ENCODE peak calls at places on chromosomes 11 and 22, in eight cellular contexts. One of them, this sample, is unnamed.

GRCh38 chr11:63518548-63518947 is 12.7 kb downstream of the LGALS12 start:
- DNase-seq in cardiac muscle cell: peak
- DNase-seq in upper lobe of right lung: no peak
- DNase-seq in Panc1: no peak
- DNase-seq in lower leg skin: no peak
- DNase-seq in colonic mucosa: no peak
- DNase-seq in Peyer's patch: no peak
- DNase-seq in fibroblast of pulmonary artery: peak
- DNase-seq in this sample: peak

GRCh38 chr11:129295746-129296145 is 79.9 kb upstream of the BARX2 start:
- DNase-seq in cardiac muscle cell: peak
- DNase-seq in upper lobe of right lung: no peak
- DNase-seq in Panc1: no peak
- DNase-seq in lower leg skin: no peak
- DNase-seq in colonic mucosa: no peak
- DNase-seq in Peyer's patch: no peak
- DNase-seq in fibroblast of pulmonary artery: peak
- DNase-seq in this sample: peak

GRCh38 chr11:18280438-18281046 is 14.5 kb downstream of the SAA1 start:
- DNase-seq in cardiac muscle cell: no peak
- DNase-seq in upper lobe of right lung: no peak
- DNase-seq in Panc1: no peak
- DNase-seq in lower leg skin: no peak
- DNase-seq in colonic mucosa: no peak
- DNase-seq in Peyer's patch: no peak
- DNase-seq in fibroblast of pulmonary artery: no peak
- DNase-seq in this sample: no peak

GRCh38 chr11:123684601-123685000 is 30.2 kb upstream of the SCN3B start:
- DNase-seq in cardiac muscle cell: no peak
- DNase-seq in upper lobe of right lung: no peak
- DNase-seq in Panc1: no peak
- DNase-seq in lower leg skin: no peak
- DNase-seq in colonic mucosa: no peak
- DNase-seq in Peyer's patch: no peak
- DNase-seq in fibroblast of pulmonary artery: no peak
- DNase-seq in this sample: no peak

GRCh38 chr22:50072167-50072555 is 13.1 kb downstream of the MLC1 start:
- DNase-seq in cardiac muscle cell: no peak
- DNase-seq in upper lobe of right lung: no peak
- DNase-seq in Panc1: no peak
- DNase-seq in lower leg skin: no peak
- DNase-seq in colonic mucosa: no peak
- DNase-seq in Peyer's patch: no peak
- DNase-seq in fibroblast of pulmonary artery: no peak
- DNase-seq in this sample: no peak

GRCh38 chr11:72405009-72405408 is 29.3 kb downstream of the CLPB start:
- DNase-seq in cardiac muscle cell: no peak
- DNase-seq in upper lobe of right lung: no peak
- DNase-seq in Panc1: no peak
- DNase-seq in lower leg skin: no peak
- DNase-seq in colonic mucosa: no peak
- DNase-seq in Peyer's patch: no peak
- DNase-seq in fibroblast of pulmonary artery: no peak
- DNase-seq in this sample: no peak

GRCh38 chr11:15505155-15505554 is 390.4 kb downstream of the INSC start:
- DNase-seq in cardiac muscle cell: no peak
- DNase-seq in upper lobe of right lung: no peak
- DNase-seq in Panc1: no peak
- DNase-seq in lower leg skin: no peak
- DNase-seq in colonic mucosa: no peak
- DNase-seq in Peyer's patch: no peak
- DNase-seq in fibroblast of pulmonary artery: no peak
- DNase-seq in this sample: no peak

GRCh38 chr11:827146-827860 is 416 bp upstream of the CRACR2B start:
- DNase-seq in cardiac muscle cell: no peak
- DNase-seq in upper lobe of right lung: peak
- DNase-seq in Panc1: no peak
- DNase-seq in lower leg skin: no peak
- DNase-seq in colonic mucosa: peak
- DNase-seq in Peyer's patch: peak
- DNase-seq in fibroblast of pulmonary artery: no peak
- DNase-seq in this sample: no peak

GRCh38 chr11:117877120-117877784 is 794 bp upstream of the FXYD6 start:
- DNase-seq in cardiac muscle cell: peak
- DNase-seq in upper lobe of right lung: no peak
- DNase-seq in Panc1: no peak
- DNase-seq in lower leg skin: peak
- DNase-seq in colonic mucosa: no peak
- DNase-seq in Peyer's patch: no peak
- DNase-seq in fibroblast of pulmonary artery: no peak
- DNase-seq in this sample: no peak

GRCh38 chr11:102117472-102118113 is 7.3 kb downstream of the YAP1 start:
- DNase-seq in cardiac muscle cell: no peak
- DNase-seq in upper lobe of right lung: no peak
- DNase-seq in Panc1: no peak
- DNase-seq in lower leg skin: no peak
- DNase-seq in colonic mucosa: no peak
- DNase-seq in Peyer's patch: no peak
- DNase-seq in fibroblast of pulmonary artery: peak
- DNase-seq in this sample: peak

GRCh38 chr11:118625976-118626375 is 18.6 kb downstream of the PHLDB1 start:
- DNase-seq in cardiac muscle cell: no peak
- DNase-seq in upper lobe of right lung: no peak
- DNase-seq in Panc1: no peak
- DNase-seq in lower leg skin: no peak
- DNase-seq in colonic mucosa: no peak
- DNase-seq in Peyer's patch: no peak
- DNase-seq in fibroblast of pulmonary artery: no peak
- DNase-seq in this sample: no peak

GRCh38 chr22:20206709-20207215 is 55.9 kb upstream of the CCDC188 start:
- DNase-seq in cardiac muscle cell: peak
- DNase-seq in upper lobe of right lung: peak
- DNase-seq in Panc1: no peak
- DNase-seq in lower leg skin: no peak
- DNase-seq in colonic mucosa: peak
- DNase-seq in Peyer's patch: peak
- DNase-seq in fibroblast of pulmonary artery: peak
- DNase-seq in this sample: peak

GRCh38 chr11:118957968-118958367 is 1.9 kb downstream of the UPK2 start:
- DNase-seq in cardiac muscle cell: no peak
- DNase-seq in upper lobe of right lung: no peak
- DNase-seq in Panc1: no peak
- DNase-seq in lower leg skin: no peak
- DNase-seq in colonic mucosa: no peak
- DNase-seq in Peyer's patch: no peak
- DNase-seq in fibroblast of pulmonary artery: no peak
- DNase-seq in this sample: no peak

GRCh38 chr11:130448416-130449068 is at the start of gene ADAMTS15:
- DNase-seq in cardiac muscle cell: peak
- DNase-seq in upper lobe of right lung: peak
- DNase-seq in Panc1: no peak
- DNase-seq in lower leg skin: peak
- DNase-seq in colonic mucosa: peak
- DNase-seq in Peyer's patch: peak
- DNase-seq in fibroblast of pulmonary artery: peak
- DNase-seq in this sample: peak

GRCh38 chr11:129322941-129323340 is 52.7 kb upstream of the BARX2 start:
- DNase-seq in cardiac muscle cell: no peak
- DNase-seq in upper lobe of right lung: no peak
- DNase-seq in Panc1: no peak
- DNase-seq in lower leg skin: no peak
- DNase-seq in colonic mucosa: no peak
- DNase-seq in Peyer's patch: no peak
- DNase-seq in fibroblast of pulmonary artery: no peak
- DNase-seq in this sample: no peak

GRCh38 chr11:105706025-105706530 is 96.2 kb downstream of the GRIA4 start:
- DNase-seq in cardiac muscle cell: no peak
- DNase-seq in upper lobe of right lung: no peak
- DNase-seq in Panc1: no peak
- DNase-seq in lower leg skin: no peak
- DNase-seq in colonic mucosa: no peak
- DNase-seq in Peyer's patch: no peak
- DNase-seq in fibroblast of pulmonary artery: no peak
- DNase-seq in this sample: no peak

GRCh38 chr22:19604711-19605268 is 80.6 kb upstream of the CLDN5 start:
- DNase-seq in cardiac muscle cell: no peak
- DNase-seq in upper lobe of right lung: no peak
- DNase-seq in Panc1: no peak
- DNase-seq in lower leg skin: no peak
- DNase-seq in colonic mucosa: no peak
- DNase-seq in Peyer's patch: no peak
- DNase-seq in fibroblast of pulmonary artery: no peak
- DNase-seq in this sample: no peak

GRCh38 chr11:126834149-126834548 is 166.4 kb downstream of the KIRREL3 start:
- DNase-seq in cardiac muscle cell: peak
- DNase-seq in upper lobe of right lung: no peak
- DNase-seq in Panc1: no peak
- DNase-seq in lower leg skin: no peak
- DNase-seq in colonic mucosa: no peak
- DNase-seq in Peyer's patch: no peak
- DNase-seq in fibroblast of pulmonary artery: peak
- DNase-seq in this sample: peak

GRCh38 chr11:77113382-77114088 is 10.9 kb downstream of the OMP start:
- DNase-seq in cardiac muscle cell: peak
- DNase-seq in upper lobe of right lung: no peak
- DNase-seq in Panc1: no peak
- DNase-seq in lower leg skin: no peak
- DNase-seq in colonic mucosa: no peak
- DNase-seq in Peyer's patch: peak
- DNase-seq in fibroblast of pulmonary artery: peak
- DNase-seq in this sample: peak

GRCh38 chr11:88553204-88553603 is 215.7 kb upstream of the CTSC start:
- DNase-seq in cardiac muscle cell: no peak
- DNase-seq in upper lobe of right lung: no peak
- DNase-seq in Panc1: no peak
- DNase-seq in lower leg skin: no peak
- DNase-seq in colonic mucosa: no peak
- DNase-seq in Peyer's patch: no peak
- DNase-seq in fibroblast of pulmonary artery: peak
- DNase-seq in this sample: peak

GRCh38 chr11:70077411-70078094 is 564 bp upstream of the ANO1 start:
- DNase-seq in cardiac muscle cell: no peak
- DNase-seq in upper lobe of right lung: peak
- DNase-seq in Panc1: no peak
- DNase-seq in lower leg skin: peak
- DNase-seq in colonic mucosa: no peak
- DNase-seq in Peyer's patch: no peak
- DNase-seq in fibroblast of pulmonary artery: no peak
- DNase-seq in this sample: no peak

GRCh38 chr22:23409976-23410375 is 170.1 kb downstream of the IGLL1 start:
- DNase-seq in cardiac muscle cell: no peak
- DNase-seq in upper lobe of right lung: no peak
- DNase-seq in Panc1: no peak
- DNase-seq in lower leg skin: no peak
- DNase-seq in colonic mucosa: no peak
- DNase-seq in Peyer's patch: no peak
- DNase-seq in fibroblast of pulmonary artery: no peak
- DNase-seq in this sample: no peak
- TF ChIP-seq CTCF in cardiac muscle cell: no peak
- TF ChIP-seq CTCF in upper lobe of right lung: no peak
- TF ChIP-seq CTCF in Panc1: no peak
- TF ChIP-seq CTCF in lower leg skin: no peak
- TF ChIP-seq CTCF in colonic mucosa: no peak
- TF ChIP-seq CTCF in Peyer's patch: no peak
- TF ChIP-seq CTCF in fibroblast of pulmonary artery: no peak
- TF ChIP-seq CTCF in this sample: no peak

DNA sequence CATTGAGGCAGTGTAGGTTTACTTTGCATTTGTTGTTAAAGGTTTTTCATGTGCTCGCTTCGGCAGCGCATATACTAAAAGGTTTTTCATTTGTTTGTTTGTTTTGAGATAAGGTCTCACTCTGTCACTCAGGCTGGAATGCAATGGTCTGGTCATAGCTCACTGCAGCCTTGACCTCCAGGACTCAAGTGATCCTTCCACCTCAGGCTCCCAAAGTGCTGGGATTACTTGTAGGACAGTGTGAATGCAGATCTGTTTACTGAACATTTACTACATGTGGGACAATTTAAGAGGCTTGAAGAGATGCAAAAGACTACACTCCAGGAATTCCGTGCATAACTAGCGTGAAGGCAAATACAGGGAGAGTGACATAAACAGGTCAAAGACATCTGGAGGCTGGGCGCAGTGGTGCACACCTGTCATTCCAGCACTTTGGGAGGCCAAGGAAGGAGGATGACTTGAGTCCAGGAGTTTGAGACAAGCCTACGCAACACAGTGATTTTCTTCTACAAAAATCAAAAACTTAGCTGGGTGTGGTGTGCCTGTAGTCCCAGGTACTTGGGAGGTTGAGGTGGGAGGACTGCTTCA is 34.1 kb downstream of the YPEL1 start:
- DNase-seq in cardiac muscle cell: no peak
- DNase-seq in upper lobe of right lung: no peak
- DNase-seq in Panc1: no peak
- DNase-seq in lower leg skin: no peak
- DNase-seq in colonic mucosa: no peak
- DNase-seq in Peyer's patch: no peak
- DNase-seq in fibroblast of pulmonary artery: no peak
- DNase-seq in this sample: no peak
- H3K4me3 ChIP-seq in cardiac muscle cell: no peak
- H3K4me3 ChIP-seq in upper lobe of right lung: no peak
- H3K4me3 ChIP-seq in Panc1: no peak
- H3K4me3 ChIP-seq in lower leg skin: no peak
- H3K4me3 ChIP-seq in colonic mucosa: no peak
- H3K4me3 ChIP-seq in Peyer's patch: no peak
- H3K4me3 ChIP-seq in fibroblast of pulmonary artery: no peak
- H3K4me3 ChIP-seq in this sample: no peak

GRCh38 chr11:2109541-2110019 is 29.6 kb downstream of the IGF2 start:
- DNase-seq in cardiac muscle cell: peak
- DNase-seq in upper lobe of right lung: no peak
- DNase-seq in Panc1: no peak
- DNase-seq in lower leg skin: no peak
- DNase-seq in colonic mucosa: no peak
- DNase-seq in Peyer's patch: no peak
- DNase-seq in fibroblast of pulmonary artery: no peak
- DNase-seq in this sample: no peak
- TF ChIP-seq CTCF in cardiac muscle cell: peak
- TF ChIP-seq CTCF in upper lobe of right lung: no peak
- TF ChIP-seq CTCF in Panc1: no peak
- TF ChIP-seq CTCF in lower leg skin: no peak
- TF ChIP-seq CTCF in colonic mucosa: no peak
- TF ChIP-seq CTCF in Peyer's patch: no peak
- TF ChIP-seq CTCF in fibroblast of pulmonary artery: no peak
- TF ChIP-seq CTCF in this sample: no peak

GRCh38 chr11:66311965-66312548 is 4.8 kb downstream of the CD248 start:
- DNase-seq in cardiac muscle cell: peak
- DNase-seq in upper lobe of right lung: peak
- DNase-seq in Panc1: peak
- DNase-seq in lower leg skin: peak
- DNase-seq in colonic mucosa: peak
- DNase-seq in Peyer's patch: peak
- DNase-seq in fibroblast of pulmonary artery: peak
- DNase-seq in this sample: peak
- H3K4me3 ChIP-seq in cardiac muscle cell: peak
- H3K4me3 ChIP-seq in upper lobe of right lung: peak
- H3K4me3 ChIP-seq in Panc1: peak
- H3K4me3 ChIP-seq in lower leg skin: peak
- H3K4me3 ChIP-seq in colonic mucosa: peak
- H3K4me3 ChIP-seq in Peyer's patch: peak
- H3K4me3 ChIP-seq in fibroblast of pulmonary artery: peak
- H3K4me3 ChIP-seq in this sample: peak

GRCh38 chr22:43304831-43305230 is 38.3 kb downstream of the SCUBE1 start:
- DNase-seq in cardiac muscle cell: no peak
- DNase-seq in upper lobe of right lung: no peak
- DNase-seq in Panc1: no peak
- DNase-seq in lower leg skin: no peak
- DNase-seq in colonic mucosa: no peak
- DNase-seq in Peyer's patch: no peak
- DNase-seq in fibroblast of pulmonary artery: no peak
- DNase-seq in this sample: no peak
- TF ChIP-seq CTCF in cardiac muscle cell: no peak
- TF ChIP-seq CTCF in upper lobe of right lung: no peak
- TF ChIP-seq CTCF in Panc1: no peak
- TF ChIP-seq CTCF in lower leg skin: no peak
- TF ChIP-seq CTCF in colonic mucosa: no peak
- TF ChIP-seq CTCF in Peyer's patch: no peak
- TF ChIP-seq CTCF in fibroblast of pulmonary artery: no peak
- TF ChIP-seq CTCF in this sample: no peak

This sample was measured in AG10803.